ENCODE peak calls at places on chromosomes 3 and 15, in nine cellular contexts. K is A549, X is HepG2, N is SK-N-SH, P is GM23338, V is GM12878, F is HCT116, M is HL-60, S is K562. T is an unnamed sample.

GRCh38 chr15:90750186-90750585 is 33.0 kb downstream of the BLM start:
- DNase-seq in K (no peak), X (no peak), N (no peak), P (no peak), V (no peak), F (no peak), M (peak), S (no peak), T (no peak)

GRCh38 chr3:177893321-177893720 is 642.9 kb upstream of the KCNMB2 start:
- DNase-seq in K (no peak), X (no peak), N (no peak), P (peak), V (no peak), F (peak), M (no peak), S (no peak), T (no peak)

GRCh38 chr15:96268421-96269204 is 61.9 kb upstream of the NR2F2 start:
- DNase-seq in K (peak), X (no peak), N (no peak), P (peak), V (no peak), F (no peak), M (no peak), S (no peak), T (no peak)

GRCh38 chr15:89672221-89673161 is 6.7 kb downstream of the PLIN1 start:
- DNase-seq in K (no peak), X (no peak), N (peak), P (peak), V (no peak), F (no peak), M (no peak), S (no peak), T (no peak)

GRCh38 chr3:72150634-72151412 is 365.9 kb upstream of the PROK2 start:
- DNase-seq in K (peak), X (peak), N (no peak), P (no peak), V (no peak), F (no peak), M (no peak), S (no peak), T (no peak)

GRCh38 chr3:377158-377561 is 180.6 kb downstream of the CHL1 start:
- DNase-seq in K (peak), X (peak), N (peak), P (peak), V (no peak), F (no peak), M (no peak), S (peak), T (peak)

GRCh38 chr3:127777861-127778711 is 44.2 kb downstream of the MGLL start:
- DNase-seq in K (no peak), X (no peak), N (no peak), P (no peak), V (no peak), F (no peak), M (peak), S (no peak), T (no peak)

GRCh38 chr15:68413363-68414255 is 18.4 kb downstream of the ITGA11 start:
- DNase-seq in K (no peak), X (no peak), N (no peak), P (no peak), V (no peak), F (no peak), M (no peak), S (no peak), T (no peak)

GRCh38 chr15:28885630-28886430 is at the start of gene APBA2:
- DNase-seq in K (peak), X (no peak), N (peak), P (peak), V (no peak), F (no peak), M (no peak), S (peak), T (no peak)

GRCh38 chr3:71031914-71032521 is 551.5 kb downstream of the FOXP1 start:
- DNase-seq in K (no peak), X (no peak), N (no peak), P (no peak), V (no peak), F (no peak), M (no peak), S (no peak), T (no peak)

GRCh38 chr3:27585429-27585828 is 101.2 kb upstream of the SLC4A7 start:
- DNase-seq in K (no peak), X (no peak), N (no peak), P (no peak), V (no peak), F (no peak), M (no peak), S (no peak), T (no peak)

GRCh38 chr15:68672251-68672650 is 93.5 kb downstream of the CORO2B start:
- DNase-seq in K (no peak), X (no peak), N (no peak), P (no peak), V (no peak), F (no peak), M (no peak), S (no peak), T (no peak)

GRCh38 chr15:85452436-85452835 is 72.0 kb downstream of the AKAP13 start:
- DNase-seq in K (no peak), X (no peak), N (no peak), P (no peak), V (no peak), F (no peak), M (no peak), S (no peak), T (no peak)

GRCh38 chr3:42071720-42072582 is 19.2 kb upstream of the TRAK1 start:
- DNase-seq in K (peak), X (peak), N (peak), P (peak), V (no peak), F (no peak), M (peak), S (no peak), T (no peak)

GRCh38 chr3:171810278-171811058 is at the start of gene PLD1:
- DNase-seq in K (peak), X (peak), N (peak), P (peak), V (no peak), F (peak), M (peak), S (peak), T (no peak)

DNA sequence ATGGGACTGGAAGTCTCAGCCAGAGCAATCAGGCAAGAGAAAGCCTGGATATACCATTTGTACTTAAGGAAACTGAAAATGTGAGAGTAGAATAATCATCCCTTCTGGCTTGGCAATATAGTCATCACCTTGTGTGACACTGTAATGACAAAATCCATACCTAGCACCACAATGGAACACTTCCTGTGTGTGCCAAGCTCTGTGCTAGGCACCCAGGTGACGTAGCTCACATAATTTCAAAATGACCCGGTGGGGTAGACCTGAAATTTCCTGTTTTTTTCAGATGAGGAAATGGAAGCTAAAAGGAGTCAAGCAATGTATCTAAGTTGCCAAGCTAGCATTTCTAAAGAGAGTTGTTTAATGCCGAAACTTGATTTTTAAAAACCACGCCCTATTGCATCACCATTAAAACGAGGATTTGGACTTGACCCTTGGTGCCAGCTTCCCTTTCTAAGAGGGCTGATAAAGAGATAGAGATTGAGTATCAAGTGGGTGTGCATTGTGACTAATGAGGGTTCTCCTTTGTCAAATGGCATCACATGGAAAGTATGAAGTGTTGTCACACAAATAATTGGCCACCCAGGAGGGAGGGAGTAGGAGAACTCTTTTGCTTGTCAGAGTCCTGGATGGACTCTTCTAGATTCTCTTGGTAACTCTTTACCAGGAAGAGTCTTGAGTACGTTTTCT is 141.3 kb upstream of the PDZRN3 start:
- DNase-seq in K (no peak), X (no peak), N (no peak), P (no peak), V (no peak), F (no peak), M (peak), S (no peak), T (no peak)
- H3K27ac ChIP-seq in K (no peak), X (no peak), N (peak), P (peak), V (no peak), F (no peak), M (no peak), S (no peak), T (no peak)

GRCh38 chr3:179697933-179698332 is 45.1 kb downstream of the USP13 start:
- DNase-seq in K (no peak), X (no peak), N (no peak), P (no peak), V (no peak), F (no peak), M (no peak), S (no peak), T (no peak)
- TF ChIP-seq REST in K (no peak), X (no peak), N (no peak), P (no peak), V (no peak), F (no peak), M (no peak), S (no peak), T (no peak)

DNA sequence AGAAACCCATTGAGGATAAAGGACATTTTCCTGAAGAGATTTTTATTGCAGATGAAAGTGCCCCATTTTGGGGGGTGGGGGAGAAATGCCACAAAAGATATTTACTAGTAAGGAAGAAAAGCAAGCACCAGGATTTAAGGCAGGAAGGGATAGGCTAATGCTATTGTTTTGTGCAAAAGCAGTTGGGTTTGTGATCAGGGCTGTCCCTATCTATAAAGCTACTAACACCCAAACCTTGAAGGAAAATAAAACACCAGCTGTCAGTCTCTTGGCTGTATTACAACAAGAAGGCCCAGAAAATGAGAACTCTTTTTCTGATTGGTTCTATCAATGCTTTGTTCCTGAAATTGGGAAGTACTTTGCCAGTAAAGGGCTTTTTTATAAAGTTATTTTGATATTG is 56.0 kb downstream of the CD200 start:
- DNase-seq in K (no peak), X (no peak), N (no peak), P (no peak), V (no peak), F (no peak), M (no peak), S (no peak), T (no peak)
- H3K27ac ChIP-seq in K (no peak), X (no peak), N (no peak), P (no peak), V (no peak), F (no peak), M (no peak), S (no peak), T (no peak)

DNA sequence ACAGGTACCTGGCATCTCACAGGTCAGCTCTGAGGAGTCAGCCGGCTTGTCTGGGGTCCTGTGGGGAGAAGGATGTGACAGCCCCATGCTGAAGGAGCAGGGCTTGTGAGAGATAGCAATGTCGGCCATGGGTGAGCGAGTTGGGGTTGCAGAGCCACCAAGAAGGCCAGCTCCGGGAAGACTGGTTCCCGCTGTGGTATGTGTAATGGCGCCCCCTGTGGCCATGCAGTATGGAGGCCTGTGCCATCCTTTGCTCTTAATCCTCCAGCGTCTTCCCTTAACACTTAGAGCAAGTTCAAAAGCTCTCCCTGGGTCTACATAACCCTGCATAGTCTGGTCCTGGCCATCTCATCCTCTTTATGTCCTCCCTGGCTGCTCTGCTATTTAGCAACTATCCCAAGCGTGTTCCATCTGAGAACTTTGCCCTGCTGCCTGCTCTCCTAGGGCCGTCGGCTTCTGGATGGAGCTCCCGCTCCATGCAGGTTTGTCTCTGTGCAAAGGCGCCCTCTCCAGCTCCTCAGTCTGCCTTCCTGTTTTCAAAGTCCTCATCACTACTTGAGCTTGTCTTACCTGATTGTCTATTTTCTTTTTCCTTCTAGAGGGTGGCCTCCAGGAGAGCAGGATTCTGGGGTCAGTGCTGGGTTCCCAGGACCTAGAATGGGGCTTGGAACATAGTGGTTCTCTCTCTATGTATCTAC is 40.8 kb upstream of the IQCF6 start:
- DNase-seq in K (peak), X (peak), N (no peak), P (peak), V (no peak), F (peak), M (no peak), S (peak), T (no peak)
- TF ChIP-seq REST in K (no peak), X (no peak), N (no peak), P (no peak), V (no peak), F (no peak), M (no peak), S (no peak), T (no peak)

DNA sequence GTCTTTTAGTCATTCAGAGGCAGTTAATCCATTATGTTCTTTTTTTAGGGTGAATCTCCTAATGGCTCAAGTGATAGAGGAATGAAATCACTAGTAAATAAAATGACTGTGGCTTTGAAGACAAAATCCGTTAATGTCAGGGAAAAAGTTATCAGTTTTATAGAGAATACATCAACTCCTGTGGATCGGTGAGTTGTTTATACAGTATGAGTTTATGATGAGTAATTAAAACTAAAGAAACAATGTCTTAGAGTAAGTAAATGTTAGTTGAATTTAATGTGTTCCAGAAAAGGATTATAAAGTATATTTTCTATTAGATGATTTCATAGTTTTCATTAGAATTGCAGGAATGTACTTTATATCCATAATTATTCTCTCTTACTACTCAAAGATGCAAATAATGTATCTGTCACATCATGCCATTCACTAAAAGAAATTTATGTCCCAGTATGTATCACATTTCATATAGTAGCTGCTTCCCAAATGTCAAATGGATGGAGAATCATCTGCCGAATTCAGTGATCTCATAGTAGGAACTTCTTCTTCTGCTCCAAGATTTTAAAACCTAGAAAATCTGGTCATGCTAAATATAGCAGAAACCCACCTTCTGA is 24.1 kb upstream of the NIT2 start:
- DNase-seq in K (no peak), X (no peak), N (no peak), P (no peak), V (no peak), F (no peak), M (no peak), S (no peak), T (no peak)
- H3K27ac ChIP-seq in K (no peak), X (no peak), N (no peak), P (no peak), V (no peak), F (no peak), M (no peak), S (no peak), T (no peak)

GRCh38 chr3:46972396-46972795 is 4.1 kb downstream of the CCDC12 start:
- DNase-seq in K (no peak), X (no peak), N (no peak), P (no peak), V (no peak), F (no peak), M (no peak), S (no peak), T (no peak)

GRCh38 chr3:46971742-46972141 is 4.8 kb downstream of the CCDC12 start:
- DNase-seq in K (no peak), X (no peak), N (no peak), P (no peak), V (no peak), F (no peak), M (no peak), S (peak), T (no peak)

GRCh38 chr3:46976326-46977190 is at the start of gene CCDC12:
- DNase-seq in K (peak), X (peak), N (peak), P (peak), V (peak), F (peak), M (peak), S (peak), T (peak)

GRCh38 chr3:46977811-46978195 is 1.3 kb upstream of the CCDC12 start:
- DNase-seq in K (no peak), X (no peak), N (no peak), P (no peak), V (no peak), F (no peak), M (no peak), S (no peak), T (no peak)

GRCh38 chr3:46974421-46975227 is 1.9 kb downstream of the CCDC12 start:
- DNase-seq in K (no peak), X (peak), N (no peak), P (no peak), V (no peak), F (no peak), M (peak), S (no peak), T (no peak)
- TF ChIP-seq REST in K (no peak), X (no peak), N (no peak), P (no peak), V (no peak), F (no peak), M (no peak), S (no peak), T (no peak)

GRCh38 chr3:182981038-182981380 is 671 bp upstream of the DCUN1D1 start:
- DNase-seq in K (no peak), X (no peak), N (no peak), P (no peak), V (no peak), F (no peak), M (no peak), S (no peak), T (no peak)
- H3K27ac ChIP-seq in K (peak), X (no peak), N (no peak), P (no peak), V (no peak), F (no peak), M (no peak), S (no peak), T (peak)

DNA sequence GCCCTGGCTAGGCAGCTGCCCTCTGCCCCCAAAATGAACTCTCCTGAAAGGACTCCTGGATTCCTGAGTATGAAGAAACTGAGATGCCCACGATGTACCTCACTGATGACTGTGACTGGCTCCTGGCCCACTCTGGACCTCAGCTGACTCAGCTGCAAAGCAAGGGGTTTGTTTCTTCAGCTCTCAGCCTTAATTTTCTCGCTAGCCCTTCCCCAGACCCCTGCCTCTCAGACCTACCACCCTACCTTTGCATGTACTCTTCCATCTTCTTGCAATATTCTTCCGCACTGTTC is 5.2 kb upstream of the GNAI2 start:
- DNase-seq in K (no peak), X (no peak), N (no peak), P (no peak), V (no peak), F (no peak), M (no peak), S (no peak), T (no peak)
- TF ChIP-seq REST in K (no peak), X (no peak), N (no peak), P (no peak), V (no peak), F (no peak), M (no peak), S (no peak), T (no peak)

GRCh38 chr3:152377184-152377570 is 108.4 kb downstream of the MBNL1 start:
- DNase-seq in K (no peak), X (no peak), N (no peak), P (no peak), V (no peak), F (no peak), M (no peak), S (no peak), T (no peak)

GRCh38 chr3:152379415-152380042 is 110.8 kb downstream of the MBNL1 start:
- DNase-seq in K (no peak), X (no peak), N (no peak), P (no peak), V (no peak), F (no peak), M (no peak), S (no peak), T (no peak)

GRCh38 chr3:152375546-152375945 is 106.8 kb downstream of the MBNL1 start:
- DNase-seq in K (peak), X (no peak), N (no peak), P (no peak), V (no peak), F (no peak), M (no peak), S (peak), T (no peak)

GRCh38 chr3:152374260-152374990 is 105.7 kb downstream of the MBNL1 start:
- DNase-seq in K (peak), X (no peak), N (no peak), P (no peak), V (no peak), F (no peak), M (no peak), S (no peak), T (no peak)

DNA sequence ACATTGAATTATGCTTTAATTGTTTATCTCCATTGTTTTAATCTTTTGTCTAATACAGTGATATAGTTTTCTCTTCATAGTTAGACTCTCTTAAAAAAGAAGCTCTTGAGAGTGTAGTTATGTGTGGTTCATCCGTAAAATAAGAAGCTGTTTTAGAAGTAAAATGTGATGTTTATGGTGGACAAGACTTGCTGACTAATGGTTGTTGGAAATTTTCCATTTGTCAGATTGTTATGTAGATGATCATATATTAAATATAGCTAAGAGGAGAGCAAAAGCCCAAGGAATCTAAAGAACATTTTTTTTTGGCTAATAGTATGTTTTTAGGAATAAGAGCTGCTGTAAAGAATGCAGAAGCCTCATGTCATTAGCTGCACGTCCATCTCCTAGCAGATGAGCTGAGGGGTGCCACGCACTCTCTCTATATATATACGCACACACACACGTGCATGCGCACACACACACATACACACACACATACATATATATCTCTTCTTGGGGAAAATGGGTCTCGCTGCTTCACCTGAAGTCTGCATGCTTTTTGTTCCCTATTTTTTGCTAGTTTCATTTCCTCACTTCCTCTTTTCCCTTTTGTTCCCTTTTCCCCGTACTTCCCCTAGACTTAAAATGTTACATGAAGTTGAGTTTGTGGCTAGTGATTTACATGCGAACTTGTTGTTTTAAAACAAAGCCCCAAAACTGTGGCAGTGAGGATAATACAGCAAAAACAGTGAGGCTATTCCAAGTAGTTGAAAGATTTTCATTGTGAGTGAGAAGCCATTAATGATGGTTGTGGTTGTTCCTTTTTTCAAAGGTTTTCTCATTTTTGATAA is 107.8 kb downstream of the MBNL1 start:
- DNase-seq in K (peak), X (no peak), N (no peak), P (no peak), V (peak), F (no peak), M (peak), S (peak), T (no peak)
- H3K27ac ChIP-seq in K (peak), X (no peak), N (peak), P (no peak), V (peak), F (no peak), M (peak), S (peak), T (no peak)